ENCODE peak calls at places on chromosomes 6 and 20, in six cellular contexts. Z, J, E, F, P and D are unnamed samples.

GRCh38 chr20:45771182-45771759 is 20.4 kb downstream of the WFDC3 start:
- DNase-seq in Z (peak), J (peak), E (peak), F (peak), P (peak), D (peak)

GRCh38 chr6:38982470-38982869 is 66.1 kb upstream of the GLP1R start:
- DNase-seq in Z (peak), J (no peak), E (no peak), F (no peak), P (no peak), D (no peak)

GRCh38 chr6:158707120-158707519 is 57.3 kb downstream of the SYTL3 start:
- DNase-seq in Z (peak), J (no peak), E (peak), F (peak), P (peak), D (peak)

GRCh38 chr6:37006793-37007339 is 1.4 kb downstream of the FGD2 start:
- DNase-seq in Z (no peak), J (no peak), E (no peak), F (no peak), P (no peak), D (peak)

GRCh38 chr6:143569035-143569434 is 57.5 kb upstream of the FUCA2 start:
- DNase-seq in Z (no peak), J (no peak), E (no peak), F (no peak), P (no peak), D (peak)

GRCh38 chr6:167444602-167445346 is 119.9 kb downstream of the TTLL2 start:
- DNase-seq in Z (no peak), J (no peak), E (no peak), F (no peak), P (no peak), D (no peak)

GRCh38 chr6:301929-302705 is 9.8 kb downstream of the DUSP22 start:
- DNase-seq in Z (no peak), J (no peak), E (no peak), F (no peak), P (no peak), D (no peak)

GRCh38 chr6:21873562-21873961 is 280.0 kb downstream of the SOX4 start:
- DNase-seq in Z (no peak), J (no peak), E (no peak), F (peak), P (peak), D (peak)

GRCh38 chr6:11183761-11184362 is 48.6 kb downstream of the NEDD9 start:
- DNase-seq in Z (peak), J (no peak), E (no peak), F (no peak), P (no peak), D (no peak)

GRCh38 chr6:3208096-3208774 is 19.2 kb downstream of the TUBB2B start:
- DNase-seq in Z (no peak), J (no peak), E (no peak), F (peak), P (no peak), D (peak)

GRCh38 chr6:100665041-100665380 is 200.3 kb upstream of the SIM1 start:
- DNase-seq in Z (no peak), J (no peak), E (no peak), F (no peak), P (no peak), D (peak)

GRCh38 chr6:38801305-38801704 is 86.2 kb downstream of the DNAH8 start:
- DNase-seq in Z (no peak), J (no peak), E (no peak), F (no peak), P (no peak), D (no peak)

GRCh38 chr6:46491789-46492547 is 719 bp upstream of the RCAN2 start:
- DNase-seq in Z (peak), J (peak), E (peak), F (peak), P (peak), D (peak)

GRCh38 chr20:7744411-7744810 is 195.8 kb downstream of the HAO1 start:
- DNase-seq in Z (no peak), J (no peak), E (no peak), F (peak), P (no peak), D (peak)

GRCh38 chr6:30998785-30999184 is 11.5 kb upstream of the MUC22 start:
- DNase-seq in Z (no peak), J (no peak), E (no peak), F (no peak), P (no peak), D (peak)

DNA sequence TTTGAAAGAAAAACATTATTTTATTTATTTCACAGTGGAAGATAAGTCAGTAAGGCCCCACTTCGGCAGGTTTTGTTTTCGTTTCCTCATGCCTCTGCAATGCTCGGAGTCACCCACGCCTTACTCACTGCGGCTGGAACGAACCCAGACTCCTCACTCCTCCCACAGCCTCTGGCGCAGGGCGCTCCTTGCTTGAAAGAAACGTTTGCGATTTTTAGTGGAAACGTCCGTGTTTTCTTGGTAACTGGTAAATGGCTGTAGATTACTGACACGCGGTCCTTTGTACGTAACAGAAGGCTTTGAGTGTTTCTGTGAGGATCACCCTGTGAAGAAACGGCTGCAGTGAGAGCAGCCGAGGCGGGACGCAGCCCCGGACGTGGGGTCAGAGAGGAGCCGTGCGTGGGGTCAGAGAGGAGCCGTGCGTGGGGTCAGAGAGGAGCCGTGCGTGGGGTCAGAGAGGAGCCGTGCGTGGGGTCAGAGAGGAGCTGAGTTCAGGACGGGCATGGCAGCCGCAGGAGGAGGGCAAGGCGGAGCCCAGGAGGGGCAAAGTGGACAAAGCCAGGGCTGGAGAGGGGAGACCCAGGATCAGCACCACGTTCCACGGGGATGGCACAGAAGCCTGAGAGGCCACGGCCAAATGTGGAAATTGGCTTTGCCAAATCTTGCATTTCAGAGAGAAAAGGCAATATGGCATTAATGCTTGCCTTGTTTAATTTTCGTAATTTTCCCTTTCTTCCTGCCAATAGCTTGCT is 198.6 kb upstream of the THBS2 start:
- DNase-seq in Z (no peak), J (no peak), E (peak), F (peak), P (peak), D (peak)
- H3K4me3 ChIP-seq in Z (no peak), J (no peak), E (peak), F (peak), P (no peak), D (peak)

DNA sequence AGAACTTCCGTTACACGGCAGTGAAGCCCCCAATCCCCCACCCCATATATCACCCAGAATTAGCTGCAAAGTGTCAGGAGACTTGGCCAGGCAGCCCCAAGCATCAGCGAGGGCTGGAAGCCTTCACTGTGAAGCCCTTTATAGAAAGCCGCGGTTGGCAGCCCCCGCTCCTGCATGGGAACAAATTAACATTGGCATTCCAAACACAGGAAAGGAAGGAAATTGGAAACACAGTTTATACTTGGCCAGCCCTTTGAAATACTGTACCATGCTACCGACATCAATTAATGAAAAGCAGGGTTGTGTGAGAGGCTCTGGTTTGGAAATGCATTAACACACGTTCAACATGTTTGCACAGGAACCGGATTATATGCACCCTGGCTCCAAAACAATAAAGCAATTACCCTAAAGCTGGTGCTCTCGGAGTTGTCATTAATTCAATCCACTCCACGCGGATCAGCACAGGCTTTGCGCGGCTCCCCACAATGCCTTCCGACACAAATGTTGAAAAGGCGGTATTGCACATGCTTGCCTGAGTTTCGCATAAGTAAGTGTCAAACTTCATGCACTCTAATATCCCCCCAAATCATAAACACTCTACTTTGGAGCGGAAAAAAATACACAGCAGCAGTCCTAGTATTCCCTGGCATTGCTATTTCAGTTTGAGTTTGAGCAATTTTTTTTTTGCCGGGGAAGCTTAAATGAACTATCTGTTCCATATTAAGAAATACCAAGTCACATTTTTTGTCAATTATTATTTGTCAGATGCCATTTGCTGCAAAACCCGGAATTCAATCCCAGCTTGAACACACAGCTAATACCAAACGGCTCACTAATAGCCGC is 7.0 kb downstream of the BMP7 start:
- DNase-seq in Z (no peak), J (peak), E (no peak), F (no peak), P (no peak), D (no peak)
- H3K4me3 ChIP-seq in Z (no peak), J (no peak), E (no peak), F (no peak), P (no peak), D (no peak)

GRCh38 chr20:16729565-16730460 is at the start of gene SNRPB2:
- DNase-seq in Z (peak), J (peak), E (peak), F (peak), P (peak), D (peak)

GRCh38 chr20:16732506-16733152 is 2.8 kb downstream of the SNRPB2 start:
- DNase-seq in Z (no peak), J (no peak), E (no peak), F (no peak), P (no peak), D (peak)

DNA sequence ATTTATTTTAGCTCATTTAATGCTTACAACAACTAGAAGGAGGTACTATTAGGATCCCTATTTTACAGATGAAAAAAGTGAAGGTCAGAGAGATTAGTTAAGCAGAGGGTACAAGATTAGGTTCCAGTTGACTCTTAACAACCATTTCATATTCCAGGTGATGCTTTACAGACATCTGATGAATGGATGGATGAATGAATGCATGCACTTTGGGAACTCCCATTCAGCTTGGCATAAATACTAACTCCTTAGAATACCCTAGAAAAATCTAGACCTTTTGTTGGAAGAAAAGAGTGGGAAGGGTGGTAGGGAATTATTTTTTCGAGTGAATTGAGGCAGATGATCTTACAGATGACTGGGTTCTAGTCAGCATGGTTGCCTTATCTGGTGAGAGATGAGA is 746 bp upstream of the SNRPB2 start:
- DNase-seq in Z (no peak), J (no peak), E (no peak), F (no peak), P (no peak), D (no peak)
- H3K4me3 ChIP-seq in Z (no peak), J (peak), E (peak), F (no peak), P (no peak), D (no peak)

GRCh38 chr20:2998728-2999127 is 44.7 kb upstream of the GNRH2 start:
- DNase-seq in Z (no peak), J (no peak), E (no peak), F (no peak), P (no peak), D (no peak)

GRCh38 chr20:2991532-2991931 is 51.9 kb upstream of the GNRH2 start:
- DNase-seq in Z (no peak), J (no peak), E (no peak), F (no peak), P (no peak), D (no peak)

GRCh38 chr20:2993250-2993649 is 50.2 kb upstream of the GNRH2 start:
- DNase-seq in Z (no peak), J (no peak), E (no peak), F (no peak), P (no peak), D (no peak)

GRCh38 chr20:3000852-3001523 is 42.4 kb upstream of the GNRH2 start:
- DNase-seq in Z (peak), J (peak), E (peak), F (peak), P (no peak), D (peak)

DNA sequence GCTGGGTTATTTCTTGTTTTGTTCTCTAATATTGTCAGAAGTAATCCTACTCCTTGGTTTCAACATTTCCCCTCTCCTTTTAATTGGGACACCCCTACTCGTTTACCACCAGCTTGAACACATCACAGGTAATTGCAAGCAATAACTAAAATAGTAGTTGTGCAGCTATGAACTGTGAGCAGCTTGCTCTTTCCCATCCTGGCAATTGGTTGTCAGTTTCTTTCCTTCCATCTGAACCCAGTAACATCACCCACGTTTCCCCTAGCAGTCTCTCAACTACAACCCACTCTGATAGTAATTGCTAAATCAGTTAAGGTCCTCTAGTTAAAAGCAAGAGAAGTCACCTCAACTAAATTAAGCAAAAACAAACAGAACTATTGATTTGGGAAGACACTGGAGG is 47.6 kb upstream of the GNRH2 start:
- DNase-seq in Z (no peak), J (no peak), E (no peak), F (no peak), P (no peak), D (no peak)
- H3K4me3 ChIP-seq in Z (no peak), J (no peak), E (no peak), F (no peak), P (no peak), D (no peak)

GRCh38 chr6:43428874-43429273 is 1.5 kb downstream of the ABCC10 start:
- DNase-seq in Z (no peak), J (no peak), E (no peak), F (peak), P (no peak), D (peak)
- H3K4me3 ChIP-seq in Z (no peak), J (peak), E (peak), F (peak), P (no peak), D (peak)

GRCh38 chr6:7148100-7148822 is 40.5 kb downstream of the RREB1 start:
- DNase-seq in Z (no peak), J (no peak), E (no peak), F (peak), P (no peak), D (peak)
- H3K4me3 ChIP-seq in Z (no peak), J (no peak), E (no peak), F (no peak), P (no peak), D (no peak)